ENCODE peak calls at places on chromosomes 3 and 15, in eight cellular contexts. Z is bronchial epithelial cell, N is progenitor cell of endocrine pancreas, U is gastrocnemius medialis, R is prostate gland, J is nephron progenitor cell, O is GM12865, G is fibroblast of the aortic adventitia. A is an unnamed sample.

GRCh38 chr3:185677146-185677829 is 91.2 kb downstream of the SENP2 start:
- DNase-seq in Z (peak), N (no peak), U (no peak), R (peak), J (no peak), O (peak), G (peak), A (peak)

GRCh38 chr3:85691196-85691595 is 732.4 kb downstream of the CADM2 start:
- DNase-seq in Z (peak), N (no peak), U (no peak), R (no peak), J (no peak), O (no peak), G (no peak), A (no peak)

GRCh38 chr3:187017511-187018230 is 87.3 kb downstream of the ST6GAL1 start:
- DNase-seq in Z (no peak), N (no peak), U (no peak), R (no peak), J (peak), O (no peak), G (peak), A (no peak)

GRCh38 chr15:77037475-77038209 is 33.3 kb downstream of the TSPAN3 start:
- DNase-seq in Z (no peak), N (no peak), U (peak), R (no peak), J (no peak), O (no peak), G (no peak), A (no peak)

GRCh38 chr3:161222662-161223061 is 1.6 kb downstream of the NMD3 start:
- DNase-seq in Z (no peak), N (no peak), U (no peak), R (no peak), J (no peak), O (no peak), G (peak), A (no peak)

GRCh38 chr3:19331931-19332330 is 183.6 kb downstream of the KCNH8 start:
- DNase-seq in Z (no peak), N (no peak), U (no peak), R (no peak), J (no peak), O (no peak), G (no peak), A (no peak)

GRCh38 chr3:111541911-111542483 is at the start of gene CD96:
- DNase-seq in Z (no peak), N (no peak), U (no peak), R (no peak), J (no peak), O (peak), G (no peak), A (no peak)

GRCh38 chr3:55735976-55736375 is 248.9 kb upstream of the WNT5A start:
- DNase-seq in Z (no peak), N (no peak), U (no peak), R (no peak), J (no peak), O (no peak), G (no peak), A (no peak)

GRCh38 chr15:75121547-75121946 is 80.1 kb upstream of the C15orf39 start:
- DNase-seq in Z (no peak), N (no peak), U (no peak), R (no peak), J (no peak), O (no peak), G (no peak), A (no peak)

GRCh38 chr15:56772868-56773639 is 39.7 kb upstream of the ZNF280D start:
- DNase-seq in Z (no peak), N (no peak), U (no peak), R (peak), J (no peak), O (no peak), G (no peak), A (no peak)

GRCh38 chr15:63979227-63979793 is 67.0 kb downstream of the DAPK2 start:
- DNase-seq in Z (no peak), N (no peak), U (peak), R (no peak), J (no peak), O (no peak), G (no peak), A (no peak)

GRCh38 chr3:150786791-150787190 is 23.8 kb upstream of the SIAH2 start:
- DNase-seq in Z (peak), N (no peak), U (no peak), R (no peak), J (no peak), O (peak), G (peak), A (no peak)

GRCh38 chr3:185527364-185527763 is 25.0 kb downstream of the LIPH start:
- DNase-seq in Z (no peak), N (no peak), U (no peak), R (no peak), J (no peak), O (no peak), G (no peak), A (no peak)

GRCh38 chr3:40754966-40755365 is 230.2 kb downstream of the ZNF621 start:
- DNase-seq in Z (no peak), N (no peak), U (no peak), R (no peak), J (no peak), O (peak), G (no peak), A (no peak)

GRCh38 chr15:85276921-85277320 is 103.5 kb upstream of the AKAP13 start:
- DNase-seq in Z (peak), N (no peak), U (no peak), R (no peak), J (no peak), O (no peak), G (no peak), A (no peak)

GRCh38 chr3:3087279-3087678 is 22.9 kb downstream of the IL5RA start:
- DNase-seq in Z (no peak), N (no peak), U (no peak), R (no peak), J (no peak), O (no peak), G (no peak), A (no peak)

GRCh38 chr3:62558549-62559112 is 185.3 kb upstream of the FEZF2 start:
- DNase-seq in Z (peak), N (no peak), U (no peak), R (no peak), J (peak), O (peak), G (peak), A (peak)

GRCh38 chr3:40309925-40310635 is 573 bp downstream of the EIF1B start:
- DNase-seq in Z (peak), N (peak), U (peak), R (no peak), J (peak), O (peak), G (peak), A (peak)

GRCh38 chr15:68409736-68410370 is 22.1 kb downstream of the ITGA11 start:
- DNase-seq in Z (no peak), N (no peak), U (no peak), R (no peak), J (no peak), O (no peak), G (no peak), A (no peak)

GRCh38 chr3:68728343-68728742 is 204.0 kb downstream of the TAFA4 start:
- DNase-seq in Z (no peak), N (no peak), U (no peak), R (no peak), J (no peak), O (no peak), G (no peak), A (no peak)

GRCh38 chr3:197466586-197467399 is 89.0 kb downstream of the BDH1 start:
- DNase-seq in Z (peak), N (no peak), U (no peak), R (no peak), J (no peak), O (no peak), G (peak), A (no peak)

GRCh38 chr3:127628788-127629456 is at the start of gene PODXL2:
- DNase-seq in Z (no peak), N (peak), U (peak), R (peak), J (peak), O (peak), G (peak), A (peak)

GRCh38 chr3:124117486-124117885 is 125.6 kb upstream of the ROPN1 start:
- DNase-seq in Z (peak), N (no peak), U (peak), R (no peak), J (no peak), O (no peak), G (peak), A (no peak)

GRCh38 chr3:23885210-23885609 is 31.6 kb downstream of the NKIRAS1 start:
- DNase-seq in Z (peak), N (no peak), U (no peak), R (no peak), J (no peak), O (no peak), G (no peak), A (no peak)

GRCh38 chr3:56761887-56762605 is 39.7 kb downstream of the ARHGEF3 start:
- DNase-seq in Z (no peak), N (no peak), U (no peak), R (no peak), J (no peak), O (no peak), G (peak), A (no peak)

GRCh38 chr15:77412972-77413371 is 6.9 kb downstream of the PEAK1 start:
- DNase-seq in Z (no peak), N (no peak), U (no peak), R (no peak), J (no peak), O (no peak), G (no peak), A (no peak)

DNA sequence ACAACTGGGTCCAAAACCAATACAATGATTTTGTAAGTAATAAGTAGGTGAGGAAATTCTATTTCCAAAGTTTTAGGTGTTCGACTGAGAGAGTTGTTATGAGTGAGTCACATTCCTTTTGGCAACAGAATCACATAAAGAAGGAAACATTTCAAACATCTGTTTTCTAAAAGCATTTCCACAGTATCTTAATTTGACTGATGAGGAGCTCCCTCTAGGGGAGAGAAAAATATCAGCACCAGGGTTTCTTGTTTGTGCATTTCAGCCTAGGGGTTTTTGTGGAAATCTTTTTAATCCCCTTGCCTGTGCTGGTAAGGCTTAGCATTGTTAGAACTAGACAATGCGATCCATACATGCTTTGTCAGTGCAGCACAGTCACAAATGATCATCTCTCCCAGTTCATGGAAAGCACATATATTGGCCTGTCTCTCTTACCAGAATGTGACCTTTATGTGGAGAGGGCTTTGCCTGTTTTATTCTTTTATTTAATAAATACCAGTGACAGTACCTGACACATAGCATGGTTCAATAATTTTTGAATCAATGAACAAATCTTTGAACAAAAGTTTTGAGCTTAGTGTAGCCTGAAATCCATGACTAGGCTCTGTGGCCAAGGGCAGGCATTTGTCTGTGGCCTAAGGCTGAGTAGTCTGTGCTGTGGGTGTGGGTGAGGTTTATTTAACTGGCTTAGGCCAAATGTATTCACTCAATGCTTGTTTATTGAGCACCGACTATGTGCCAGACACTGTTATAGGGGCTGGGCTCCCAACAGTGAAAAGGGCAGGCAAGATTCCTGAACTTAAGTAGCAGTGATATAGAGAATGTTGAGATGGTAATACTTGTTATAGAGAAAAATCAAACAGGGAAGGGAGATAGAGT is 21.1 kb upstream of the IQCF6 start:
- DNase-seq in Z (peak), N (no peak), U (no peak), R (peak), J (peak), O (peak), G (peak), A (peak)
- TF ChIP-seq CTCF in Z (peak), N (peak), U (peak), R (peak), J (peak), O (peak), G (peak), A (peak)

GRCh38 chr3:49840371-49840770 is 16.0 kb downstream of the TRAIP start:
- DNase-seq in Z (no peak), N (no peak), U (no peak), R (no peak), J (no peak), O (no peak), G (peak), A (no peak)

GRCh38 chr3:49839193-49839809 is 17.1 kb downstream of the TRAIP start:
- DNase-seq in Z (peak), N (peak), U (peak), R (peak), J (peak), O (peak), G (peak), A (peak)

GRCh38 chr3:49842843-49843242 is 13.5 kb downstream of the TRAIP start:
- DNase-seq in Z (no peak), N (no peak), U (no peak), R (no peak), J (no peak), O (no peak), G (no peak), A (no peak)

GRCh38 chr3:49841806-49842205 is 14.6 kb downstream of the TRAIP start:
- DNase-seq in Z (no peak), N (no peak), U (no peak), R (no peak), J (no peak), O (no peak), G (no peak), A (no peak)

DNA sequence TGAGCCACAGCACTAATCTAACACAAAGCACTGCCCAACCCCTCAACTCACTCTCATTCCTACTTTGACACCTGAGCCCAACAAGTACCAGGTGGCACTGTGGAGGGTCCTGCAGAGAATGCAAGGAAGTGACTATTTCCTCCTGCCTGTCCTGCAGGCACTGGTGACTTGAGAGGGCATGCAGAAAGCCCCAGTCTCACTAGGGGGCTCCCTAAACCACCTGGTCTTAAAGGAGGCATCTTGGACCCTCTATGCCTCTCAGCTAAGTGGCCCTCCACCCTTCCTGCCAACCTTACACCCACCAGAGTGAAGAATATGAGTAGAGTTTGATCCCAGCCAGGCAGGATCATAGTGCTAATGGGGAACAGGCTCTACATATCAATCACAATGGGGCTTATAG is 15.2 kb downstream of the TRAIP start:
- DNase-seq in Z (peak), N (no peak), U (no peak), R (no peak), J (peak), O (peak), G (peak), A (peak)
- TF ChIP-seq CTCF in Z (peak), N (peak), U (peak), R (no peak), J (peak), O (peak), G (peak), A (peak)

DNA sequence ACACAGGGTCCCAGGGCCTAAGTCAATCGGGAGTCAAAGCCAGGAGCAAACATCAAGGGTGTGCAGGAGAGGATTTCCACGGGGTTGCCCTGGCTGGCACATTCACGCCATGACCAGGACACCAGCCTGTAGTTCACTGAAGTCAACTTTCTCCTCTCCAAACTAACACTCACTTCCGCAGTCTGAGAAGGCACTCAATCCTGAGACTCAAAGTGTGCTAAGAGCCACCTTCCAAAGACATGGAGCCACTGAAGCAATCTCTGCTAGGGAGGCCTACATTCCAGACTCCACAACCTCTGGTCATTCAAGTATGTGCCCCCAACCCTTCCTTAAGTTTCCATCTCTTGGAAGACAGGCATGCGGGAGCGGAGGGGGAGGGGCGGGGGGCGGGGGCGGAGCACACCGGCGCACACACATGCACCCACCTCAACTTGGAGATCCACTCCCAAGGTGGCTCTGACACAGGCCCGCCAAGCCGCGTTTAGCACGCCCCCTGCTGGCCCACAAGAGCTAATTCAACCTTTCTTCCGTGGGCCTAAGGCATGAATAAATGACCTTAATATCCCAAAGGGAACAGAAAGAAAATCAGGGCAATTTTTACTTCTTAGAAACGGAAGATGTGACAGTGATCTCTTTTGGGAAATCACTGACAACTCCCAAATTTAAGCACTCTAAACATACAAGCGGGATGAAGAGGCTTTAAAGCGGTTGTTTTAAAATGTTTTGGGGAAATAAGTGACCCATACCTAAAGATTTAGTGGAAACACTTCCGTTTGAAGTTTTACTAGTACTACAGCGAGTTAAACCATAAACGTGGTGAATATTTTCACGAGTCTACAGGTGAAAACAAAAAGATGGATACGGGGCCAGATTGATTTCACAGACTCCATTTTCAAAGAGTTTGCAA is 162.5 kb upstream of the CHRNA7 start:
- DNase-seq in Z (peak), N (peak), U (peak), R (peak), J (peak), O (peak), G (peak), A (peak)
- TF ChIP-seq CTCF in Z (peak), N (peak), U (peak), R (peak), J (peak), O (peak), G (peak), A (peak)

GRCh38 chr3:4107430-4107829 is 195.7 kb upstream of the SETMAR start:
- DNase-seq in Z (no peak), N (no peak), U (no peak), R (no peak), J (no peak), O (no peak), G (no peak), A (no peak)
- TF ChIP-seq CTCF in Z (no peak), N (peak), U (no peak), R (no peak), J (no peak), O (no peak), G (no peak), A (peak)

DNA sequence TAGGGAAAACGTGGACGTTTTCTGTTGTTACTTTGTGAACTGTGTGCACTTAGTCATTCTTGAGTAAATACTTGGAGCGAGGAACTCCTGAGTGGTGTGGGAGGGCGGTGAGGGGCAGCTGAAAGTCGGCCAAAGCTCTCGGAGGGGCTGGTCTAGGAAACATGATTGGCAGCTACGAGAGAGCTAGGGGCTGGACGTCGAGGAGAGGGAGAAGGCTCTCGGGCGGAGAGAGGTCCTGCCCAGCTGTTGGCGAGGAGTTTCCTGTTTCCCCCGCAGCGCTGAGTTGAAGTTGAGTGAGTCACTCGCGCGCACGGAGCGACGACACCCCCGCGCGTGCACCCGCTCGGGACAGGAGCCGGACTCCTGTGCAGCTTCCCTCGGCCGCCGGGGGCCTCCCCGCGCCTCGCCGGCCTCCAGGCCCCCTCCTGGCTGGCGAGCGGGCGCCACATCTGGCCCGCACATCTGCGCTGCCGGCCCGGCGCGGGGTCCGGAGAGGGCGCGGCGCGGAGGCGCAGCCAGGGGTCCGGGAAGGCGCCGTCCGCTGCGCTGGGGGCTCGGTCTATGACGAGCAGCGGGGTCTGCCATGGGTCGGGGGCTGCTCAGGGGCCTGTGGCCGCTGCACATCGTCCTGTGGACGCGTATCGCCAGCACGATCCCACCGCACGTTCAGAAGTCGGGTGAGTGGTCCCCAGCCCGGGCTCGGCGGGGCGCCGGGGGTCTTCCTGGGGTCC is at the start of gene TGFBR2:
- DNase-seq in Z (peak), N (peak), U (peak), R (peak), J (peak), O (peak), G (peak), A (peak)
- TF ChIP-seq CTCF in Z (peak), N (peak), U (no peak), R (peak), J (no peak), O (peak), G (peak), A (peak)

DNA sequence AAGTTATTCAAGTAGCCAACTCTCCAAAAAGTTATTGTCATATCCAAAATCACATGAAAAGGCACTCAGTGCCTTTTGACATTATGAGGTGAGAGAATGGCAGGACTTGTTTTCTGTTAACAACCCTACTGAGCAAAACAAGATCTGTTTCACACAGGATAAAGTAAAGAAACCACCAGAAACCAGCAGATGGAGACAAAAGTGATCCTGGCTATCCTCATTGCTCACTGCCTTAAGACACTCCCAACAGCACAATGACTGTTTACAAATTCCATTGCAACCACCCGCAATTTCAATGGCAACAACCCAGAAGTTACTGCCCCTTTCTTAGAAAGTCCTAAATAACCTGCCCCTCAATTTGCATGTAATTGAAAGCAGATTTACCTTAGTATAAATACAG is 352.6 kb upstream of the NDN start:
- DNase-seq in Z (peak), N (no peak), U (no peak), R (no peak), J (no peak), O (no peak), G (no peak), A (no peak)
- TF ChIP-seq CTCF in Z (no peak), N (peak), U (no peak), R (no peak), J (no peak), O (no peak), G (no peak), A (peak)

GRCh38 chr3:71245052-71245488 is 338.5 kb downstream of the FOXP1 start:
- DNase-seq in Z (peak), N (no peak), U (no peak), R (peak), J (peak), O (no peak), G (peak), A (no peak)
- TF ChIP-seq CTCF in Z (no peak), N (no peak), U (no peak), R (no peak), J (no peak), O (no peak), G (no peak), A (no peak)